ENCODE peak calls at places on chromosomes 12 and 14, in nine cellular contexts. E is bronchial epithelial cell; O is LHCN-M2; I is ELR; H is stimulated activated CD4-positive, alpha-beta T cell treated with anti-CD3 and anti-CD28 coated beads, Interleukin-1b, Interleukin-23, amount 100 ng/mL, for 24 hours; M is ELF-1; Y is neural crest cell; L is iris pigment epithelial cell; V is caudate nucleus. G is an unnamed sample.

GRCh38 chr12:102740157-102741032 is 176.6 kb downstream of the PAH start:
- DNase-seq in E (peak; percentile 13), O (peak; percentile 19), I (peak; percentile 56), H (no peak), M (no peak), Y (no peak), L (peak; percentile 45), V (no peak), G (no peak)

GRCh38 chr12:131923260-131923659 is 5.8 kb upstream of the PUS1 start:
- DNase-seq in E (no peak), O (no peak), I (no peak), H (no peak), M (no peak), Y (no peak), L (no peak), V (no peak), G (no peak)

GRCh38 chr14:81313775-81314429 is 86.2 kb downstream of the STON2 start:
- DNase-seq in E (peak; percentile 86), O (peak; percentile 63), I (no peak), H (no peak), M (no peak), Y (no peak), L (peak; percentile 1), V (no peak), G (no peak)

GRCh38 chr12:108341356-108341755 is 2.2 kb upstream of the CMKLR1 start:
- DNase-seq in E (no peak), O (no peak), I (no peak), H (no peak), M (no peak), Y (no peak), L (no peak), V (no peak), G (no peak)

GRCh38 chr14:83566567-83566966 is 1963.4 kb upstream of the FLRT2 start:
- DNase-seq in E (no peak), O (no peak), I (no peak), H (no peak), M (no peak), Y (no peak), L (peak; percentile 71), V (no peak), G (no peak)

GRCh38 chr14:51367600-51367931 is 127.5 kb downstream of the TMX1 start:
- DNase-seq in E (peak; percentile 57), O (peak; percentile 70), I (peak; percentile 43), H (no peak), M (no peak), Y (no peak), L (peak; percentile 83), V (no peak), G (no peak)

GRCh38 chr12:22409071-22409951 is 74.8 kb upstream of the ST8SIA1 start:
- DNase-seq in E (no peak), O (no peak), I (no peak), H (no peak), M (no peak), Y (no peak), L (no peak), V (no peak), G (no peak)

GRCh38 chr12:99455350-99456037 is 192.1 kb upstream of the GARIN6 start:
- DNase-seq in E (peak; percentile 71), O (peak; percentile 59), I (peak; percentile 95), H (no peak), M (peak; percentile 91), Y (no peak), L (peak; percentile 60), V (no peak), G (peak; percentile 2)

GRCh38 chr12:88546851-88547250 is 33.4 kb downstream of the KITLG start:
- DNase-seq in E (no peak), O (peak; percentile 34), I (no peak), H (no peak), M (no peak), Y (no peak), L (peak; percentile 70), V (no peak), G (no peak)

GRCh38 chr12:75660107-75660530 is 148.7 kb upstream of the KRR1 start:
- DNase-seq in E (peak; percentile 99), O (peak; percentile 84), I (peak; percentile 97), H (no peak), M (no peak), Y (no peak), L (peak; percentile 79), V (no peak), G (no peak)